ENCODE peak calls at places on chromosomes 2 and 18, in five cellular contexts. Q is body of pancreas, W is IMR-90, O is HCT116, J is Peyer's patch. L is an unnamed sample.

GRCh38 chr18:40708726-40709125 is 1246.3 kb upstream of the PIK3C3 start:
- DNase-seq in Q (no peak), O (no peak), J (no peak), W (no peak), L (no peak)

GRCh38 chr18:74722237-74722636 is 124.6 kb downstream of the ZNF407 start:
- DNase-seq in Q (no peak), O (no peak), W (peak), J (no peak), L (no peak)

GRCh38 chr2:110126086-110126773 is 10.6 kb upstream of the MALL start:
- DNase-seq in Q (no peak), O (no peak), J (no peak), W (peak), L (no peak)

GRCh38 chr2:219497495-219498279 is 1.0 kb upstream of the GMPPA start:
- DNase-seq in J (peak), O (peak), Q (peak), W (peak), L (peak)

GRCh38 chr18:23890589-23890988 is 124.0 kb upstream of the TTC39C start:
- DNase-seq in J (no peak), O (no peak), Q (no peak), W (peak), L (no peak)

GRCh38 chr18:22223263-22223960 is 54.0 kb downstream of the GATA6 start:
- DNase-seq in W (peak), J (peak), O (peak), Q (peak), L (no peak)

GRCh38 chr2:27803046-27803445 is 31.5 kb downstream of the MRPL33 start:
- DNase-seq in W (no peak), J (no peak), Q (no peak), O (no peak), L (no peak)

GRCh38 chr2:152560163-152560562 is 157.1 kb downstream of the PRPF40A start:
- DNase-seq in W (peak), J (no peak), O (no peak), Q (no peak), L (no peak)

GRCh38 chr2:15730545-15731212 is 139.0 kb downstream of the DDX1 start:
- DNase-seq in J (peak), W (peak), O (peak), Q (peak), L (peak)

GRCh38 chr2:114108819-114109416 is 219.0 kb downstream of the ACTR3 start:
- DNase-seq in O (no peak), W (no peak), J (no peak), Q (no peak), L (no peak)

GRCh38 chr2:10338242-10339188 is 35.8 kb downstream of the HPCAL1 start:
- DNase-seq in W (no peak), O (no peak), Q (no peak), J (no peak), L (no peak)

GRCh38 chr2:233209117-233209977 is 42.1 kb upstream of the ATG16L1 start:
- DNase-seq in O (peak), Q (no peak), J (no peak), W (peak), L (no peak)

GRCh38 chr2:69145204-69145603 is 132.2 kb downstream of the ANTXR1 start:
- DNase-seq in J (no peak), O (no peak), Q (no peak), W (no peak), L (no peak)

GRCh38 chr2:47512581-47513083 is 109.7 kb downstream of the MSH2 start:
- DNase-seq in Q (no peak), J (no peak), O (peak), W (peak), L (no peak)

DNA sequence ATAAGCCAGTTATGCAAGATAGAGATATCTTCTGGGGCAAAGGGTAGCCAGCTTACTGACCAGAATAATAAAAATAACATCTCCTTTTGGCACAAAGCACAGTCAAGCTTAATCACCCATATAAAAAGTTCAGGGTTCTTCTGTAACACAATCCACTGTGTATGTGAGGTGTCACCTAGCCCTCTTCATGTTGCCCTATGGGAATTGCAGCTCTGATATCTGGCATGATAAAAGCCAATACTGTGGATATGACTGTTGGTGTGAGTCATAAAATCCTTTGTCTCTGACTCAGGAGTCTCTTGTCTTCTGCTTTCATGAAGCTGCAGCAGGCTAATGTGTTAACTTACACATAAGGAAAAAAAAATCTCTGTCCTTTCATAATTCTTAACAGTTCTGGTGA is 90.8 kb downstream of the DSEL start:
- DNase-seq in O (no peak), J (no peak), W (peak), Q (no peak), L (no peak)
- H3K4me3 ChIP-seq in O (no peak), J (no peak), W (no peak), Q (no peak), L (no peak)

DNA sequence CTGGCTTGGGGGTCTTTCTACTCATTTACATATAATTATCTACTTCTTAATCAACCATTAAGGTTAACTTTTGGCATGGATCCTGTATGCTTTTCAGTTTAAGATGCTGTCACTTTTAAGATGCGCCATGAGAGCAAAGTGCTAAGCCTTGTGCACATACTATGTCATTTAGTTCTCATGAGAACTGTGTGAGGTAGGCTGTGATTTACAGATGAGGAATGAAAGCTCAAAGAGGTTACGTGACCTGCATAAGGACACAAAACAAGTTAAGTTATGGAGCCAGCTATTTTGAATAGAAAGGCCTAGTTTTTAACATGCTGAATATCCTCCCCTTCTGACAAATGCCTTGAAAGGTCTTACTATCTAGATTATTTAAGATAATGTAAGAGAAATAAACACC is 4.2 kb downstream of the NEDD4L start:
- DNase-seq in Q (no peak), W (peak), O (no peak), J (no peak), L (no peak)
- TF ChIP-seq POLR2A in Q (no peak), W (no peak), O (no peak), J (no peak), L (no peak)

GRCh38 chr2:37666772-37667171 is 4.7 kb downstream of the CDC42EP3 start:
- DNase-seq in O (no peak), W (no peak), Q (no peak), J (no peak), L (no peak)
- H3K4me3 ChIP-seq in O (no peak), W (peak), Q (no peak), J (no peak), L (no peak)

GRCh38 chr2:108533832-108534576 is at the start of gene LIMS1:
- DNase-seq in J (peak), Q (peak), O (peak), W (peak), L (peak)
- TF ChIP-seq POLR2A in J (peak), Q (peak), O (peak), W (peak), L (peak)

GRCh38 chr2:134289225-134289624 is 35.4 kb downstream of the MGAT5 start:
- DNase-seq in W (no peak), Q (peak), O (no peak), J (no peak), L (no peak)

GRCh38 chr2:134288814-134289213 is 34.9 kb downstream of the MGAT5 start:
- DNase-seq in O (no peak), J (no peak), W (no peak), Q (no peak), L (no peak)

GRCh38 chr2:134287323-134287722 is 33.5 kb downstream of the MGAT5 start:
- DNase-seq in O (no peak), W (no peak), Q (no peak), J (no peak), L (no peak)

GRCh38 chr2:134292514-134292913 is 38.6 kb downstream of the MGAT5 start:
- DNase-seq in Q (no peak), O (no peak), J (no peak), W (no peak), L (no peak)

GRCh38 chr2:134290363-134290762 is 36.5 kb downstream of the MGAT5 start:
- DNase-seq in O (no peak), J (no peak), W (no peak), Q (no peak), L (no peak)
- H3K4me3 ChIP-seq in O (no peak), J (no peak), W (no peak), Q (no peak), L (no peak)

GRCh38 chr18:79404567-79404910 is 8.8 kb downstream of the NFATC1 start:
- DNase-seq in Q (no peak), J (peak), W (no peak), O (no peak), L (peak)

GRCh38 chr18:79406708-79407107 is 11.0 kb downstream of the NFATC1 start:
- DNase-seq in J (peak), W (no peak), Q (no peak), O (no peak), L (peak)

GRCh38 chr18:79405019-79405780 is 9.5 kb downstream of the NFATC1 start:
- DNase-seq in Q (no peak), W (no peak), J (peak), O (no peak), L (no peak)

GRCh38 chr18:79403723-79404566 is 8.2 kb downstream of the NFATC1 start:
- DNase-seq in Q (no peak), W (no peak), J (peak), O (no peak), L (peak)

GRCh38 chr18:79405781-79406575 is 10.2 kb downstream of the NFATC1 start:
- DNase-seq in Q (peak), W (no peak), J (peak), O (no peak), L (peak)
- TF ChIP-seq POLR2A in Q (no peak), W (no peak), J (peak), O (no peak), L (no peak)

GRCh38 chr18:34754300-34754699 is 44.2 kb downstream of the DTNA start:
- DNase-seq in Q (no peak), J (no peak), O (no peak), W (no peak), L (no peak)
- H3K4me3 ChIP-seq in Q (no peak), J (no peak), O (no peak), W (no peak), L (no peak)

DNA sequence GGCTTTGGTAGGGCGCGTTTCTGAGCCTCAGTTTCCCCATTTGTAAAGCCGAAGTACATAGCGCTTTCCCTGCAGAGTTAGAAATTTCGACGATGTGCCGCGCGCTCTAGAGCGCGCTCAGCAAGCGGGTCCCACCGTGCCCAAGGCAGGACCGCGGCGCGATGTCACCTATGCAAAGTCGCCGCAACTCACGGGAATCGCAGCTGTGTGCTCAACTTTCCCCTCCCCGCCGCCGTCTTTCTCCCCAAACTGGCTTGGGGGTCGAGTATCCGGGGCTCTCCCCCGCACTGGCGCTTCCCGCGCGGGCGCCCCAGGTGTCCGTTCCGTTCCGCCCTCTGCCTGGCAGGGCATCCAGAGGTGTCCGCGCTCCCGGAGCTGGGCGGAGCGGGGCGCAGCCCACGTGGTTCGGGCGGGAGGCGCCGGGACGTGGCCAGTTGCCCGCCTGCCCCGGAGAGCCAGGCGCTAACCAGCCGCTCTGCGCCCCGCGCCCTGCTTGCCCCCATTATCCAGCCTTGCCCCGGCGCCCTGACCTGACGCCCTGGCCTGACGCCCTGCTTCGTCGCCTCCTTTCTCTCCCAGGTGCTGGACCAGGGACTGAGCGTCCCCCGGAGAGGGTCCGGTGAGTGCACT is at the start of gene MLPH:
- DNase-seq in O (no peak), J (peak), Q (peak), W (peak), L (peak)
- TF ChIP-seq POLR2A in O (no peak), J (peak), Q (peak), W (peak), L (peak)

GRCh38 chr2:429575-430254 is 141.8 kb upstream of the ALKAL2 start:
- DNase-seq in W (no peak), Q (no peak), J (no peak), O (no peak), L (no peak)
- H3K4me3 ChIP-seq in W (no peak), Q (no peak), J (no peak), O (no peak), L (no peak)

L was measured in right lobe of liver.